ENCODE peak calls at places on chromosome 3, in five cellular contexts. J is IMR-90, I is GM12878, V is K562, R is SK-N-SH. D is an unnamed sample.

GRCh38 chr3:16825617-16826204 is 59.0 kb upstream of the PLCL2 start:
- DNase-seq in I (no peak), R (no peak), J (no peak), V (no peak), D (no peak)

GRCh38 chr3:125048282-125048681 is 7.5 kb downstream of the HEG1 start:
- DNase-seq in I (no peak), V (no peak), R (no peak), J (no peak), D (no peak)

GRCh38 chr3:124248471-124249028 is 256.6 kb upstream of the ROPN1 start:
- DNase-seq in I (no peak), J (peak; percentile 91), V (peak; percentile 2), R (peak; percentile 52), D (peak; percentile 54)

GRCh38 chr3:12541625-12542024 is 3.7 kb downstream of the MKRN2OS start:
- DNase-seq in V (peak; percentile 34), J (no peak), I (no peak), R (peak; percentile 18), D (no peak)

GRCh38 chr3:45819543-45819942 is 22.4 kb downstream of the LZTFL1 start:
- DNase-seq in I (no peak), R (no peak), J (peak; percentile 84), V (no peak), D (no peak)

GRCh38 chr3:14391033-14391432 is 11.4 kb upstream of the SLC6A6 start:
- DNase-seq in R (no peak), J (peak; percentile 86), V (peak; percentile 56), I (no peak), D (peak; percentile 70)

GRCh38 chr3:61564405-61565059 is 3.2 kb downstream of the PTPRG start:
- DNase-seq in J (peak; percentile 61), I (no peak), R (peak; percentile 79), V (no peak), D (no peak)

GRCh38 chr3:64763980-64764379 is 76.2 kb upstream of the ADAMTS9 start:
- DNase-seq in R (no peak), J (no peak), I (no peak), V (no peak), D (no peak)

GRCh38 chr3:16240229-16241023 is 24.3 kb downstream of the DPH3 start:
- DNase-seq in I (no peak), R (no peak), V (no peak), J (peak; percentile 81), D (peak; percentile 38)

GRCh38 chr3:179045719-179046402 is 25.7 kb downstream of the ZMAT3 start:
- DNase-seq in R (no peak), I (peak; percentile 74), V (no peak), J (no peak), D (no peak)

GRCh38 chr3:152097770-152098169 is 171.0 kb upstream of the MBNL1 start:
- DNase-seq in J (no peak), V (peak; percentile 14), R (no peak), I (no peak), D (no peak)

GRCh38 chr3:194104041-194104751 is 31.8 kb upstream of the HES1 start:
- DNase-seq in J (no peak), R (peak; percentile 90), I (no peak), V (no peak), D (no peak)

GRCh38 chr3:31614162-31614921 is 81.6 kb downstream of the STT3B start:
- DNase-seq in I (no peak), J (no peak), V (no peak), R (no peak), D (no peak)

GRCh38 chr3:187210555-187211327 is 13.5 kb downstream of the RTP1 start:
- DNase-seq in I (no peak), J (peak; percentile 41), V (peak; percentile 25), R (no peak), D (no peak)

GRCh38 chr3:69671082-69671952 is 67.9 kb upstream of the MITF start:
- DNase-seq in J (peak; percentile 42), V (peak; percentile 50), R (peak; percentile 68), I (no peak), D (peak; percentile 60)

GRCh38 chr3:4495294-4496110 is 2.4 kb downstream of the ITPR1 start:
- DNase-seq in V (peak; percentile 67), J (no peak), R (no peak), I (no peak), D (no peak)

DNA sequence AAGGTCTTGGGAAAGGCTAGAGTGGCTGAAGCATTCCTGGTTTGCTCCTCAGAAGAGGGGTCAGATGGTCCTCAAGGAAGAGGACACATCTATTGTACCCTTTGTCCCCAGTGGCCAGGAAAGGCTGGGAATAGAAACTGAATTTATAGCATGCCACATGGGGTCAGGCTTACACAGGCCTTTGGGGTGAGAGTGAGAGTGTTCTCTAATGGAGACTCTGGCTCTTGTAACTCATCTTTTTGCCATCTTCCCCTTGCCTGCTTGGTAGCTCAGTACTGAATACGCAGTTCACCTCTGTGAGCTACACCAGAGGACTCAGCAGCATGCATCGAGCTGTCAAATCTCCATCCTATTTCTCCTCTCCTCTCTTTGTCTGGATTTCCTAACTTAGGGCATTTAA is 87.5 kb downstream of the ATP2B2 start:
- DNase-seq in R (peak; percentile 78), J (peak; percentile 23), I (no peak), V (peak; percentile 42), D (peak; percentile 54)
- TF ChIP-seq RCOR1 in R (no peak), J (no peak), I (no peak), V (no peak), D (no peak)

GRCh38 chr3:157436583-157437300 is at the start of gene PTX3:
- DNase-seq in R (peak; percentile 8), I (no peak), J (peak; percentile 94), V (peak; percentile 11), D (no peak)
- TF ChIP-seq RCOR1 in R (no peak), I (no peak), J (peak; percentile 71), V (no peak), D (no peak)

DNA sequence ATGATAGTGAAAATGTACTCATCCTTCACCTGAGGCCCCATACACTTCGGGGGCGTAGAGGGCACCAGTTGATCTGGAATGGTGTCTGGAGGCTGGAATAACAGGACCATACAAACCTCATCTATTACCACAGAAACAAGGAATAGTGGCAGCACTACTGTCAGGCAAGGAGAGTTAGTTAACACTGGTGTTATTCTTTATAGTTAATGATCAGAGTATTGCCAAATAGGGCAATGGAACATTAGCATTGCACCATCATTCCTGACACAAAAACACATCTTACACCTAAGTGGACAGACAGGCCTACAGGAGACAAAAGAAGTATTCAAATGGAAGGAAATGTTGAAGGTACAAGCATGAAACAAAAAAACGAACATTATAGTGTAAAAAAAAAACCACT is 137.0 kb upstream of the UBP1 start:
- DNase-seq in J (no peak), V (no peak), I (no peak), R (no peak), D (no peak)
- TF ChIP-seq RCOR1 in J (no peak), V (no peak), I (no peak), R (no peak), D (no peak)

DNA sequence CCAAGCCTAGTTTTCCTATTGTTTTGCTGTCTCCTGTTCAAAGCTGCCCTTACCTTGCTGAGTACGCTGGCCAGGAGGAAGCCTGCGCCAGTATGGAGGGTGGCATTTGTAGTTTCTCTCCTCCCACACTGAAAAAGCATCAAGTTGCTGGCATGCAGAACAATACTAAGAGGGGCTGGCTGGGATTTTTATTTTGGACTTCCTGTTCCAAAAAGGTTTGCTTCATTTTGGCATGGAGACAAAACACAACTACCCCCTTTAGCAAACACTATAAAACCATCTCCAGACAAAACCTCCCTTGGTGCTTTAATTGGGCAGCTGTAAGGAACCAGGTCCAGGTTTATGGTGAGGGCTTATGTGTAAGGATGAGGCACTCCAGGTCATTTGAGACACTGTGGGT is 457.6 kb downstream of the PDCD6IP start:
- DNase-seq in V (no peak), I (no peak), J (no peak), R (no peak), D (no peak)
- TF ChIP-seq RCOR1 in V (no peak), I (no peak), J (no peak), R (no peak), D (no peak)

D was measured in A549.